ENCODE peak calls at places on chromosomes 6 and 20, in four cellular contexts. F is HepG2, Q is H1, D is K562. X is an unnamed sample.

GRCh38 chr6:484086-484728 is 92.7 kb downstream of the IRF4 start:
- DNase-seq in F (no peak), Q (no peak), D (no peak), X (no peak)

GRCh38 chr20:14415492-14415891 is 78.1 kb upstream of the FLRT3 start:
- DNase-seq in F (no peak), Q (no peak), D (no peak), X (no peak)

GRCh38 chr6:84019171-84019570 is 14.4 kb upstream of the MRAP2 start:
- DNase-seq in F (no peak), Q (no peak), D (no peak), X (no peak)

GRCh38 chr6:31655349-31656237 is at the start of gene APOM:
- DNase-seq in F (peak), Q (no peak), D (no peak), X (no peak)

GRCh38 chr6:104940881-104941693 is 15.8 kb upstream of the LIN28B start:
- DNase-seq in F (peak), Q (no peak), D (peak), X (no peak)

GRCh38 chr20:44485078-44485829 is 9.6 kb downstream of the TTPAL start:
- DNase-seq in F (no peak), Q (no peak), D (no peak), X (no peak)

GRCh38 chr20:58011947-58012610 is 216.4 kb downstream of the ANKRD60 start:
- DNase-seq in F (no peak), Q (no peak), D (no peak), X (no peak)

GRCh38 chr6:137967689-137968467 is 100.8 kb downstream of the TNFAIP3 start:
- DNase-seq in F (no peak), Q (no peak), D (no peak), X (no peak)

GRCh38 chr6:114216789-114217467 is 125.9 kb downstream of the HS3ST5 start:
- DNase-seq in F (no peak), Q (no peak), D (no peak), X (no peak)

GRCh38 chr6:144595266-144595665 is 310.1 kb downstream of the UTRN start:
- DNase-seq in F (no peak), Q (no peak), D (no peak), X (no peak)

GRCh38 chr6:78851156-78851555 is 16.2 kb upstream of the IRAK1BP1 start:
- DNase-seq in F (no peak), Q (no peak), D (no peak), X (no peak)

GRCh38 chr6:16729183-16729696 is 32.0 kb downstream of the ATXN1 start:
- DNase-seq in F (peak), Q (no peak), D (no peak), X (no peak)

GRCh38 chr20:34834459-34834893 is 9.0 kb upstream of the NCOA6 start:
- DNase-seq in F (peak), Q (no peak), D (peak), X (peak)

GRCh38 chr6:148501178-148501590 is 158.5 kb downstream of the SASH1 start:
- DNase-seq in F (no peak), Q (no peak), D (no peak), X (peak)

GRCh38 chr6:135440087-135440792 is 57.3 kb downstream of the AHI1 start:
- DNase-seq in F (no peak), Q (no peak), D (no peak), X (no peak)

GRCh38 chr20:25864326-25864970 is 167.8 kb upstream of the ZNF337 start:
- DNase-seq in F (no peak), Q (no peak), D (no peak), X (no peak)

GRCh38 chr6:132712366-132712765 is 1.5 kb downstream of the VNN1 start:
- DNase-seq in F (no peak), Q (no peak), D (no peak), X (no peak)

GRCh38 chr6:5175195-5175594 is 85.6 kb downstream of the LYRM4 start:
- DNase-seq in F (no peak), Q (peak), D (peak), X (no peak)

GRCh38 chr6:37696220-37696840 is 1.4 kb downstream of the MDGA1 start:
- DNase-seq in F (no peak), Q (no peak), D (no peak), X (no peak)

GRCh38 chr6:56594699-56595098 is 48.0 kb downstream of the DST start:
- DNase-seq in F (no peak), Q (no peak), D (no peak), X (no peak)

GRCh38 chr20:32441638-32442037 is 83.5 kb downstream of the ASXL1 start:
- DNase-seq in F (no peak), Q (no peak), D (no peak), X (no peak)

GRCh38 chr6:41577865-41578713 is 31.9 kb downstream of the FOXP4 start:
- DNase-seq in F (peak), Q (no peak), D (peak), X (peak)

GRCh38 chr20:58106143-58106750 is 122.2 kb downstream of the ANKRD60 start:
- DNase-seq in F (no peak), Q (no peak), D (no peak), X (no peak)

GRCh38 chr20:61965606-61966491 is 99.8 kb downstream of the TAF4 start:
- DNase-seq in F (peak), Q (no peak), D (peak), X (no peak)
- TF ChIP-seq FOSL1 in F (no peak), Q (no peak), D (no peak), X (no peak)

GRCh38 chr6:32815996-32816395 is 806 bp downstream of the HLA-DOB start:
- DNase-seq in F (no peak), Q (no peak), D (no peak), X (no peak)

GRCh38 chr6:32816746-32817204 is at the start of gene HLA-DOB:
- DNase-seq in F (no peak), Q (no peak), D (no peak), X (peak)

GRCh38 chr6:32818867-32819266 is 2.1 kb upstream of the HLA-DOB start:
- DNase-seq in F (no peak), Q (no peak), D (no peak), X (no peak)

GRCh38 chr6:32815115-32815514 is 1.7 kb downstream of the HLA-DOB start:
- DNase-seq in F (no peak), Q (no peak), D (no peak), X (no peak)

DNA sequence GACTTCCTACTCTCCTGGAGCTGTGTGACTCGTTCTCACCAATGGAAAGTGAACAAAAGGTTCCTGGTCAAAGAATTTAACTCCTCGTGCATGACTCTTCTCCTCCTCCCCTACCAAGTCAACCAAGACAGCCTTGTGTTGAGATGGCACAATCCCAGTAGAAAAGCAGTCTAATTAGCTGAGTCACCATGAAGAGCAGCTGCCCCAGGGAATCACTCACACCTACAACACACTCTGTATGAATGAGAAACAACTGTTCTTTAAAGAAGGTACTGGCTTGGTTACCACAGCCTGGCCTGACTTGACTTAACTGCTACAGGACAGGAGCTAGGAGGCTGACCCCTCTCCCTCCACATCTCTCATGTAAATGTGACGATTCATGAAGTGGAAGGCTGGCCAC is 2.9 kb upstream of the HLA-DOB start:
- DNase-seq in F (no peak), Q (no peak), D (no peak), X (peak)
- TF ChIP-seq ATF3 in F (no peak), Q (no peak), D (no peak), X (no peak)

GRCh38 chr20:428658-429200 is 20.6 kb downstream of the RBCK1 start:
- DNase-seq in F (no peak), Q (no peak), D (no peak), X (no peak)
- TF ChIP-seq FOSL1 in F (no peak), Q (no peak), D (no peak), X (no peak)

DNA sequence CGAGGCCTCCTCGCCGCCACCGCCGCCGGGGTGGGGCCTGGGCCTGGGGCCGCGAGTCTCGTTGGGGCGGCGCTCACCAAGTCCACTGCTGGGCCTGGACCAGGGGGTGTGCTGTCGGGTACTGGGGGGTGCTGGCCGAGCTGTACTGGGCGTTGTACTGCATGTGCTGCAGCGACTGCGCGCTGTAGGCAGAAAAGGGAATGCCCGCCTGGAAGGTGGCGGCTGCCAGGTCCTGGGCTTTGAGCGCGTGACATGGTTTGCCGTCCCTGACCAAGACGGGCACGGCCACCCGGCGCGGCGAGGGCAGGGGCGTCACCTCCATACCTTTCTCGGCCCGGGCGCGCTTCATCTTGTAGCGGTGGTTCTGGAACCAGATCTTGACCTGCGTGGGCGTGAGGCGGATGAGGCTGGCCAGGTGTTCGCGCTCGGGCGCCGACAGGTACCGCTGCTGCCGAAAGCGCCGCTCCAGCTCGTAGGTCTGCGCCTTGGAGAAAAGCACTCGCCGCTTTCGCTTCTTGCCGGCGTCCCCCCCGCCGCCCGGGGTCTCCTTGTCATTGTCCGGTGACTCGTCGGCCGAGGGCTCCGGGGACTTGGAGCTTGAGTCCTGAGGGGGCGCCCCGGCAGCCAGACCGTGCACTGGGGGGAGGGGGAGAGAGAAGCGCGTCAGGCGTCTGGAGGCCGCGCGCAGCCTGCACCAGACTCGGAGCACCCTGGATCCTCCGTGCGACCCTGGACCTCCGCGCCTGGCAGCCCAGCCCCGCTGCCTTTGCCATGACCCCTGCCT is 1.8 kb downstream of the NKX2-2 start:
- DNase-seq in F (no peak), Q (no peak), D (no peak), X (no peak)
- TF ChIP-seq ATF3 in F (no peak), Q (no peak), D (no peak), X (no peak)

DNA sequence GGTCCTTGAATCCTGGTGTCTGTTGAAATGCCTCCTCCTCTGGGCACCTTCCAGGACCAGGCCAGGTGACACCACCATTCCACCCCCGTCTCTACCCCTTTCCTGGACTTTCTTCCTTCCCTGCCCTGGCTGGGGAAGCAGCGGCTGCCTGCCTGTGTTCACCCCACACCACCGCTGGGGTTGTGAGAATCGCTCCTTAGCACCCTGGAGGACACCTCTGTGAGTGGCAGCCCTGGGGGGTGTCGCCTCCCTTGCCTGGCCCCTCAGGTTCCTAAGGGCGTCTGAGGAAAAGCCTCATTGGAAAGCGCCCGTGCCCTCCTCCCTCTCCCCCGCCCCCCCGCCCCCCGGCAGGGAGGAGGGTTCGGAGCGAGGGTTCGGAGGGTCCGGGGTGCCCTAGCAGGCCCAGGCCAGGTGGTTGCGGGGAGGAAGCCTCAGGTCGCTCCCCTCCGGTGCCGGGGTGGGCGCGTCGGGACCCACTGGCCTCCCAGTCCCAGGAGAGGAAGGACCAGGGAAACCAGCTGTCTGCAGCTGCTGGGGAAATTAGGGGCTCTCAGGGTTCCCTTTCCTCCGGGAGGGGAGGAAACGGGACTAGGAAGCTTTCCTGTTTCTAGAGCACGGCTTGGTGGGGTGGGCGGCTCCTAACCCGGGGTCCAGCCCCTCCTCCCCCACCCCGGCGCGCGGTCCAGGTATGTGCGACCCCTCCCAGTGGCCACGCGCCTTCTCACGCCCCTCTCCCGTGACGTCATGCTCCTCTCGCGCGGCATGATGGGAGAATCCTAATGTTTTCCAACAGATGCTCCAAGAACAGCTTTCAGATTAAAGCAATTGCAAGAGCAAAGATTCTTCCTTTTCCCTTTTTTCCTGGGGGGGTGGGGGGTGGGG is at the start of gene PHACTR3:
- DNase-seq in F (no peak), Q (no peak), D (no peak), X (no peak)
- TF ChIP-seq FOSL1 in F (no peak), Q (no peak), D (no peak), X (no peak)

X was measured in HCT116.